ENCODE peak calls at places on chromosomes 11 and 22, in seven cellular contexts. P, U, X, N, G, R and W are unnamed samples.

GRCh38 chr22:30556388-30556787 is 9.8 kb upstream of the SEC14L6 start:
- DNase-seq in P (no peak), U (no peak), X (no peak), N (peak; percentile 43), G (no peak), R (no peak), W (peak; percentile 32)

GRCh38 chr11:131691558-131692041 is 321.2 kb downstream of the NTM start:
- DNase-seq in P (no peak), U (peak; percentile 66), X (no peak), N (no peak), G (no peak), R (peak; percentile 48), W (no peak)

GRCh38 chr11:20634044-20634443 is 34.6 kb downstream of the SLC6A5 start:
- DNase-seq in P (no peak), U (no peak), X (no peak), N (peak; percentile 10), G (no peak), R (peak; percentile 17), W (no peak)

GRCh38 chr22:42939451-42939881 is 75.5 kb downstream of the PACSIN2 start:
- DNase-seq in P (no peak), U (no peak), X (no peak), N (peak; percentile 36), G (no peak), R (no peak), W (peak; percentile 46)

GRCh38 chr22:37643225-37643847 is 3.9 kb downstream of the SH3BP1 start:
- DNase-seq in P (peak; percentile 11), U (peak; percentile 99), X (peak; percentile 88), N (peak; percentile 59), G (peak; percentile 62), R (peak; percentile 76), W (peak; percentile 92)

GRCh38 chr11:16367252-16367651 is 10.9 kb upstream of the SOX6 start:
- DNase-seq in P (no peak), U (no peak), X (no peak), N (no peak), G (no peak), R (no peak), W (no peak)

GRCh38 chr11:35412285-35412684 is 7.1 kb downstream of the SLC1A2 start:
- DNase-seq in P (no peak), U (no peak), X (no peak), N (peak; percentile 25), G (no peak), R (peak; percentile 33), W (no peak)

GRCh38 chr11:65549088-65549487 is 9.1 kb downstream of the LTBP3 start:
- DNase-seq in P (no peak), U (no peak), X (no peak), N (no peak), G (no peak), R (no peak), W (no peak)

GRCh38 chr11:78189851-78190250 is 1.1 kb downstream of the USP35 start:
- DNase-seq in P (no peak), U (no peak), X (no peak), N (no peak), G (no peak), R (no peak), W (no peak)

GRCh38 chr11:32400196-32400595 is 35.1 kb downstream of the WT1 start:
- DNase-seq in P (no peak), U (no peak), X (no peak), N (no peak), G (no peak), R (peak; percentile 93), W (no peak)

GRCh38 chr11:61555051-61555969 is 25.6 kb downstream of the SYT7 start:
- DNase-seq in P (no peak), U (peak; percentile 9), X (no peak), N (no peak), G (no peak), R (no peak), W (no peak)

GRCh38 chr11:108895579-108896480 is 231.0 kb downstream of the DDX10 start:
- DNase-seq in P (no peak), U (no peak), X (no peak), N (peak; percentile 61), G (peak; percentile 48), R (peak; percentile 60), W (no peak)

GRCh38 chr22:34833982-34834510 is 231.9 kb upstream of the ISX start:
- DNase-seq in P (no peak), U (peak; percentile 15), X (no peak), N (no peak), G (no peak), R (no peak), W (no peak)

GRCh38 chr11:44930588-44931302 is 19.9 kb downstream of the TP53I11 start:
- DNase-seq in P (no peak), U (no peak), X (no peak), N (no peak), G (no peak), R (no peak), W (no peak)

GRCh38 chr11:403021-403760 is 9.2 kb downstream of the PKP3 start:
- DNase-seq in P (no peak), U (no peak), X (no peak), N (no peak), G (no peak), R (no peak), W (no peak)

GRCh38 chr11:66874232-66874631 is 17.4 kb downstream of the LRFN4 start:
- DNase-seq in P (no peak), U (no peak), X (no peak), N (no peak), G (no peak), R (no peak), W (no peak)
- TF ChIP-seq CTCF in P (no peak), U (no peak), X (no peak), N (no peak), G (no peak), R (no peak), W (no peak)

GRCh38 chr11:116079580-116079979 is 575.4 kb upstream of the CADM1 start:
- DNase-seq in P (no peak), U (no peak), X (no peak), N (no peak), G (no peak), R (no peak), W (no peak)
- TF ChIP-seq CTCF in P (no peak), U (no peak), X (no peak), N (no peak), G (no peak), R (no peak), W (no peak)

GRCh38 chr11:120565436-120566155 is 54.0 kb downstream of the GRIK4 start:
- DNase-seq in P (no peak), U (no peak), X (no peak), N (no peak), G (no peak), R (no peak), W (no peak)

GRCh38 chr11:120562806-120563425 is 51.4 kb downstream of the GRIK4 start:
- DNase-seq in P (no peak), U (no peak), X (no peak), N (no peak), G (no peak), R (peak; percentile 21), W (no peak)

GRCh38 chr11:120563698-120564572 is 52.4 kb downstream of the GRIK4 start:
- DNase-seq in P (no peak), U (peak; percentile 63), X (no peak), N (no peak), G (peak; percentile 15), R (no peak), W (no peak)

GRCh38 chr11:120566176-120566575 is 54.6 kb downstream of the GRIK4 start:
- DNase-seq in P (no peak), U (no peak), X (no peak), N (no peak), G (peak; percentile 19), R (peak; percentile 25), W (peak; percentile 37)

DNA sequence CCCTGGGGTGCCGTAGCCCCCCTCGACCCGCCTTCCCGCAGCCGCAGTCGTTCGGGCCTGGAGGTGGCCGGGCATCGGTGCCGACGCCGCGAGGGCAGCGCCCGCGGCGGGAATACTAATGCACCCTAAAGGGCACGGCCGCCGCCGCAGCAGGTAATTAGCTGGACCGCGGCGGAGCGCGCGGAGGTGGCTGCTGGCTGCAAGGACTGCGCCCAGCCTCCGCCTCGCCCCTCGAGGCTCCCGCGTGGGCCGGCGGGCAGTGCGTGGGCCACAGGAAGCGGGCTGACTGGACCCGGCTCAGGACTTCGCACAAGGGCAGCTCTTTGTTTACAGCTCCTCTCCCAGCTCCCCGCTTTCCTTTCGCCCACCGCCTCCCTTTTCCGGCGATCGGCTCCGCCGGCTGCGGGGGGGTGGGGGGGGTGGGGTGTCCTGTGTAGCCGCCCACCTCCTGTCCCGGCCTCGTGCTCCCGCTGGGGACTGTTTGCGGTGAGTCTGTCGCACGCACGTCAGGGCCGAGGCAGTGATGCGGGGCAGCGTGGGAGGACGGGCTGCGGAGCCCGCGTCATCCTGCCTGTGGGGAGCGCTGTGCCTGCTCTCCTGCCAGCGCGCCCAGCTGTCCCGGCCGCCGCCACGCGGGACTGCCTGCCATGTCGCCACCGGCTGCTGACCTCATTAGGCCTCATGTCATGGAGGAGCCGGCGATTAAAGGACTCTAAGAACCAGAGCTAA is 53.2 kb downstream of the GRIK4 start:
- DNase-seq in P (no peak), U (peak; percentile 48), X (peak; percentile 76), N (no peak), G (peak; percentile 25), R (peak; percentile 68), W (peak; percentile 20)
- TF ChIP-seq CTCF in P (peak; percentile 32), U (peak; percentile 28), X (peak; percentile 48), N (no peak), G (peak; percentile 35), R (peak; percentile 7), W (no peak)

GRCh38 chr11:36817336-36817965 is 219.4 kb upstream of the RAG2 start:
- DNase-seq in P (no peak), U (no peak), X (no peak), N (peak; percentile 7), G (no peak), R (no peak), W (peak; percentile 66)

GRCh38 chr11:36822829-36823228 is 224.8 kb upstream of the RAG2 start:
- DNase-seq in P (no peak), U (no peak), X (no peak), N (no peak), G (no peak), R (no peak), W (no peak)

DNA sequence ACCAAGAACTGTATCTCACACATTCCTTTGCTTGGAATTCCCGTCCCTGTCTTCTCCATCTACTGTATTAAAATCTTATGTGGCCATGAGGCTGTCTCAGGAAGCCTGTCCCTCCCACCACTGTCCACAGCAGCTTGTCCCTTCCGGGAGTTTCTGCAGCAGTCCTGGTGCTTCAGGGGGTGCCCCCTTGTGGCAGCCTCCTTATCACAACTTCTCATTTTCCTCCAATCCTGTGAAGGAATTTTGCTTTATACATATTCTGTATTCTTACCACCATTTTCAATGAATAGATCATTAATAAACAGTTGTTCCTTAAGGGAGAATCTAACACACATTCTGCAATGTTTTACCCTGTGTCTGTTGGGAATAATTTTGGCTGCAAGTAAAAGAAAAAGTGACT is 220.4 kb upstream of the RAG2 start:
- DNase-seq in P (no peak), U (no peak), X (no peak), N (peak; percentile 37), G (no peak), R (no peak), W (peak; percentile 89)
- TF ChIP-seq CTCF in P (peak; percentile 47), U (peak; percentile 52), X (no peak), N (no peak), G (peak; percentile 17), R (peak; percentile 8), W (peak; percentile 66)